ENCODE peak calls at places on chromosomes 5 and 9, in nine cellular contexts. J is lower lobe of right lung, U is heart left ventricle, Q is heart right ventricle, I is psoas muscle, M is spleen, H is H1, T is A549, D is Peyer's patch. S is an unnamed sample.

GRCh38 chr5:139848508-139849100 is 53.0 kb downstream of the PSD2 start:
- DNase-seq in Q (peak; percentile 36), T (no peak), H (no peak), J (no peak), I (peak; percentile 46), M (peak; percentile 89), U (peak; percentile 43), D (peak; percentile 54), S (no peak)

GRCh38 chr5:55151923-55152842 is 7.8 kb upstream of the GPX8 start:
- DNase-seq in Q (no peak), T (no peak), D (no peak), J (no peak), U (no peak), I (no peak), H (no peak), M (no peak), S (no peak)

GRCh38 chr9:4299006-4299795 is 667 bp downstream of the GLIS3 start:
- DNase-seq in U (peak; percentile 28), I (peak; percentile 39), M (peak; percentile 76), Q (peak; percentile 24), D (peak; percentile 58), H (no peak), J (peak; percentile 66), T (peak; percentile 35), S (peak; percentile 18)

GRCh38 chr9:37540634-37541033 is 35.5 kb downstream of the FBXO10 start:
- DNase-seq in D (no peak), H (no peak), U (peak; percentile 69), I (peak; percentile 56), J (no peak), T (no peak), M (no peak), Q (peak; percentile 47), S (no peak)

GRCh38 chr5:14062178-14062577 is 81.0 kb upstream of the TRIO start:
- DNase-seq in J (no peak), I (no peak), H (no peak), Q (no peak), U (no peak), D (no peak), M (no peak), T (no peak), S (no peak)

GRCh38 chr5:131195696-131196095 is 25.0 kb downstream of the LYRM7 start:
- DNase-seq in U (no peak), Q (no peak), T (no peak), M (no peak), I (no peak), J (no peak), H (no peak), D (no peak), S (no peak)

GRCh38 chr9:34098307-34098706 is 28.2 kb downstream of the DCAF12 start:
- DNase-seq in I (no peak), J (no peak), U (no peak), D (no peak), H (no peak), M (peak; percentile 12), Q (no peak), T (no peak), S (no peak)

GRCh38 chr9:127184641-127185040 is 62.2 kb upstream of the ANGPTL2 start:
- DNase-seq in T (no peak), D (peak; percentile 34), M (no peak), U (no peak), I (no peak), H (no peak), Q (no peak), J (no peak), S (no peak)

GRCh38 chr9:130845254-130845653 is 10.2 kb downstream of the ABL1 start:
- DNase-seq in H (no peak), Q (no peak), J (no peak), D (no peak), I (peak; percentile 48), U (peak; percentile 56), M (no peak), T (no peak), S (no peak)

GRCh38 chr9:130845901-130846381 is 10.9 kb downstream of the ABL1 start:
- DNase-seq in T (peak; percentile 23), H (no peak), I (no peak), U (no peak), Q (no peak), M (no peak), J (no peak), D (no peak), S (no peak)

GRCh38 chr9:130847306-130848217 is 12.5 kb downstream of the ABL1 start:
- DNase-seq in I (peak; percentile 81), T (peak; percentile 90), U (peak; percentile 85), M (no peak), H (no peak), Q (peak; percentile 39), J (no peak), D (no peak), S (peak; percentile 94)

GRCh38 chr9:130849356-130849755 is 14.3 kb downstream of the ABL1 start:
- DNase-seq in J (no peak), Q (no peak), T (no peak), M (no peak), H (no peak), D (no peak), I (no peak), U (no peak), S (no peak)

GRCh38 chr9:130846487-130847305 is 11.6 kb downstream of the ABL1 start:
- DNase-seq in J (no peak), H (no peak), M (peak; percentile 74), U (peak; percentile 50), D (no peak), Q (peak; percentile 41), I (peak; percentile 61), T (peak; percentile 64), S (no peak)
- H3K4me3 ChIP-seq in J (peak overlapping the region; percentile 20), H (no peak overlapping the region), M (no peak overlapping the region), U (no peak overlapping the region), D (no peak overlapping the region), Q (no peak overlapping the region), I (peak overlapping the region; percentile 20), T (peak overlapping the region; percentile 35), S (peak overlapping the region; percentile 4)

GRCh38 chr9:134408939-134409737 is 82.9 kb downstream of the RXRA start:
- DNase-seq in M (peak; percentile 90), U (no peak), I (no peak), H (no peak), J (no peak), D (no peak), Q (no peak), T (no peak), S (no peak)

GRCh38 chr9:134406366-134407122 is 80.3 kb downstream of the RXRA start:
- DNase-seq in D (no peak), Q (peak; percentile 65), H (no peak), J (no peak), T (peak; percentile 64), M (no peak), U (peak; percentile 62), I (peak; percentile 64), S (no peak)

GRCh38 chr9:134407123-134407779 is 81.0 kb downstream of the RXRA start:
- DNase-seq in U (peak; percentile 95), I (peak; percentile 92), Q (peak; percentile 93), M (peak; percentile 99), J (peak; percentile 94), D (peak; percentile 87), H (no peak), T (peak; percentile 98), S (peak; percentile 78)

GRCh38 chr9:134410078-134410834 is 84.0 kb downstream of the RXRA start:
- DNase-seq in M (peak; percentile 87), U (no peak), I (peak; percentile 83), Q (no peak), J (peak; percentile 89), T (no peak), D (no peak), H (no peak), S (no peak)

DNA sequence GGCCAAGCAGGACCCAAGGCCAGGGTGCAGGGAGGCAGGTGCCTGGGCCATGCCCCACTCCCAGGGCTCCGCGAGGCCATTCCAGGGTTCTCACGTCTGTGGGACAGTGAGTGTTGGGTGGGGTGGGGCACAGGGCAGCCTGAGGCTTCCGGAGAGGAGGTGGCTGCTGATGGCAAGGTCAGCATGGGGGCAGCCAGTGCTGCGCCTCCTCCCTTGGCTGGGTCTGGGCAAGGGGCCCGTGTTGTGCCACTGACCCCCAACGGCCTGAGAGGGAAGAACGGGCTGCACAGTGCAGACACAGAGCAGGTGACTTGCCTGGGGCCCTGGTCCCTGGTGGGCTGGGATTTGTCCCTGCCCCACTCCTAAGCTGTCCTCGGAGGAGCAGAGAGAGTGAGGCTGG is 82.1 kb downstream of the RXRA start:
- DNase-seq in U (peak; percentile 61), D (no peak), M (peak; percentile 87), I (peak; percentile 72), T (no peak), J (no peak), Q (peak; percentile 71), H (no peak), S (no peak)
- H3K27ac ChIP-seq in U (peak overlapping the region; percentile 81), D (no peak overlapping the region), M (peak overlapping the region; percentile 98), I (peak overlapping the region; percentile 81), T (peak overlapping the region; percentile 100), J (peak overlapping the region; percentile 76), Q (peak overlapping the region; percentile 87), H (no peak overlapping the region), S (peak overlapping the region; percentile 11)

DNA sequence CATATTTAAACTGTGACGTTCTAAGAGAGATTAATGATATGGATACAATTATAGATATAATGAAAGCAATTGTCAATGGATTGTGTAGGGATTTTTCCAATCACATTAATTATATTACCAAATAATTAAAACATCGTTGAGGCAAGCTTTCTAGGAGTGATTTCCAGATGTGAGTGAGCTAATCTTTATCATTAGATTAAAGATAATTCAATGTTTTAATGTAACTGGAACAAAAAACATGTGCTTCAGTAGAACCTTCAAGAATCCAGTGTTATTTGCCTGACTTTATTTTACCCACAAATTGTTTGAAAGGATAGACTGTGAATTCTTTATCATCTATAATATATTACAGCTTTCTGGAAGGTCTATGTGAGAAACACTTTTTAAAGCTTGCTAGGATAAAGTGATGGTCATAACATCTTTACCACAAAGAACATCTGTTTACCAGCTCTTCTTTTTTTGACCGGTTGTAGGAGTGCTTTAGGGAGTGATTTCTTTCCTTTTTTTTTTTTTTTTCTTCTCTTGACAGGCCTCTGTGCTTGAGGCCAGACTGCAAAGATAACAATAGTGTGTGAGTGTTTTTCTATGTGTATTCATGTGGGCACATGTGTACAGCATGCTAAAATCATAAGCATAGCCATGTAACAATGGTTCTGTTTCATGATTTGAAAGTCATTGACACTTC is 35.0 kb downstream of the SNCAIP start:
- DNase-seq in Q (no peak), I (no peak), U (no peak), M (no peak), D (no peak), H (no peak), J (no peak), T (no peak), S (no peak)
- H3K4me3 ChIP-seq in Q (no peak overlapping the region), I (no peak overlapping the region), U (no peak overlapping the region), M (no peak overlapping the region), D (no peak overlapping the region), H (no peak overlapping the region), J (no peak overlapping the region), T (no peak overlapping the region), S (no peak overlapping the region)

DNA sequence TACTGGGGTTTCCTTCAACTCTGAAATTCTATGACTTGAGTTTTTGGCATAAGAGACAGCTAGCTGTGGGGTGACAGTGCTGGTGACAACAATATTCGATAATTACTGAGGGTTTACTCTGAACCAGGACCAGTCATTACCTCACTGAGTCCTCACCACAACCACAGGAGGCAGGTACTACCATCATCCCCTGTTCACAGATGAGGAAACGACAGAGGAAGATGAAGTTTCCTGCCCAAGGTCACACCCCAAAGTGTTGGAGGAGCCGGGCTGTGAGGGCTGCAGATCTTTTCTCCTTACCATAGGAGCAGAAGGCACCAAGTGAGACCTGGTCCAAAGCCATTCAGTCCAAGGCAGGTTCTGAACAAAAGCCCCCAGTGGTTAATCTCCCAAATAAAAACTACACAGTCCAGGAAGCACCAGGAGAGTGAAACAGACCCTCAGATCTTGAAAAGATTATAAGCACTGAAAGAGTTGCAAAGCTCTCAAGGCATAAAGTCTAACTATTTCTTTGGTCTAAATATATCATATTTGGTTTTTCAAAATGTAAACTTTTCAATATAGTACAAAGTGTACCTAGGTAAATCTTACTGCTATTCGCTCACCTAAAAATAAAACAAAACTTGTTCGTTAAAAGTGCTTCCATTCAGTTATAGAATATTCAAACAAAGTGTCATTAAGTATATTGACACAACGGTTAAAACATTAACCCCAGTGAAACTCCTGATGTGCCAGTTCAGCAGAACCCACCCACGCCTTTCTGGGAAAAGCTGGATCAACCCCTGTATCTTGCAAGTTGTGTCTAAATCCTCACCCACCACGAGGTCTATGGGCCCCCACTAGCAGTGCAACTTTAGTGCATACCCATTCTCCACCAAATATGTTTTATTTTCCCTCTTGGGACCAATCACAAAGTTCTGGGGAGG is 82.6 kb upstream of the EQTN start:
- DNase-seq in M (no peak), D (no peak), J (no peak), H (no peak), U (no peak), I (no peak), Q (no peak), T (peak; percentile 7), S (no peak)
- H3K27ac ChIP-seq in M (peak overlapping the region; percentile 80), D (peak overlapping the region; percentile 1), J (no peak overlapping the region), H (no peak overlapping the region), U (no peak overlapping the region), I (no peak overlapping the region), Q (no peak overlapping the region), T (peak overlapping the region; percentile 52), S (no peak overlapping the region)

S was measured in tibial nerve.